ENCODE peak calls at places on chromosomes 4 and X, in seven cellular contexts. N is mucosa of descending colon; S is HEK293T; V is immature natural killer cell; Q is A549; Z is activated CD4-positive, CD25-positive, alpha-beta regulatory T cell treated with anti-CD3 and anti-CD28 coated beads, Interleukin-2, amount 50 U/mL, for 72 hours; M is SHP77. X is an unnamed sample.

GRCh38 chr4:25674386-25674785 is 18.7 kb downstream of the SLC34A2 start:
- DNase-seq in N (no peak), S (no peak), V (no peak), Q (no peak), Z (no peak), M (no peak), X (no peak)

GRCh38 chr4:10055871-10056270 is 34.6 kb upstream of the SLC2A9 start:
- DNase-seq in N (no peak), S (no peak), V (no peak), Q (no peak), Z (no peak), M (no peak), X (no peak)

GRCh38 chr4:170007113-170007512 is 19.1 kb downstream of the MFAP3L start:
- DNase-seq in N (no peak), S (no peak), V (no peak), Q (no peak), Z (no peak), M (no peak), X (no peak)

GRCh38 chr4:7183161-7183560 is 9.2 kb upstream of the SORCS2 start:
- DNase-seq in N (no peak), S (no peak), V (peak), Q (no peak), Z (peak), M (no peak), X (no peak)

GRCh38 chr4:42906906-42907774 is 14.6 kb downstream of the GRXCR1 start:
- DNase-seq in N (peak), S (no peak), V (no peak), Q (no peak), Z (no peak), M (peak), X (peak)

GRCh38 chr4:165684177-165684870 is 188.7 kb upstream of the TLL1 start:
- DNase-seq in N (no peak), S (no peak), V (no peak), Q (no peak), Z (no peak), M (no peak), X (no peak)

GRCh38 chr4:161714022-161714751 is 449.6 kb downstream of the FSTL5 start:
- DNase-seq in N (no peak), S (no peak), V (no peak), Q (no peak), Z (no peak), M (peak), X (no peak)

GRCh38 chrX:112058255-112058654 is 24.3 kb downstream of the TRPC5 start:
- DNase-seq in N (no peak), S (no peak), V (no peak), Q (no peak), Z (no peak), M (no peak), X (no peak)

GRCh38 chrX:7815166-7815565 is 27.8 kb upstream of the VCX start:
- DNase-seq in N (no peak), S (no peak), V (no peak), Q (no peak), Z (no peak), M (no peak), X (no peak)

GRCh38 chr4:76298227-76298626 is 8.3 kb upstream of the STBD1 start:
- DNase-seq in N (no peak), S (no peak), V (no peak), Q (no peak), Z (no peak), M (no peak), X (no peak)

GRCh38 chrX:40459576-40460158 is 121.1 kb upstream of the ATP6AP2 start:
- DNase-seq in N (no peak), S (no peak), V (no peak), Q (no peak), Z (no peak), M (no peak), X (no peak)

GRCh38 chr4:52904421-52904820 is 42.3 kb downstream of the RASL11B start:
- DNase-seq in N (no peak), S (no peak), V (no peak), Q (no peak), Z (no peak), M (no peak), X (no peak)

GRCh38 chr4:122364700-122365404 is 14.0 kb upstream of the ADAD1 start:
- DNase-seq in N (peak), S (no peak), V (no peak), Q (no peak), Z (no peak), M (peak), X (no peak)

GRCh38 chr4:139950568-139950967 is 203.4 kb downstream of the MAML3 start:
- DNase-seq in N (no peak), S (no peak), V (peak), Q (no peak), Z (no peak), M (no peak), X (no peak)

GRCh38 chr4:109803924-109804571 is 2.2 kb upstream of the CFI start:
- DNase-seq in N (no peak), S (peak), V (no peak), Q (peak), Z (no peak), M (no peak), X (no peak)

GRCh38 chr4:2378408-2378807 is 40.0 kb downstream of the ZFYVE28 start:
- DNase-seq in N (no peak), S (no peak), V (no peak), Q (no peak), Z (no peak), M (no peak), X (no peak)

GRCh38 chr4:52611030-52611555 is 48.0 kb downstream of the USP46 start:
- DNase-seq in N (no peak), S (no peak), V (no peak), Q (no peak), Z (no peak), M (no peak), X (no peak)

GRCh38 chr4:174214102-174214878 is 69.2 kb downstream of the FBXO8 start:
- DNase-seq in N (peak), S (no peak), V (no peak), Q (no peak), Z (no peak), M (no peak), X (no peak)

GRCh38 chr4:30720021-30720655 is at the start of gene PCDH7:
- DNase-seq in N (peak), S (peak), V (no peak), Q (peak), Z (no peak), M (no peak), X (no peak)

GRCh38 chr4:26953770-26954423 is 93.3 kb downstream of the STIM2 start:
- DNase-seq in N (no peak), S (no peak), V (no peak), Q (no peak), Z (no peak), M (no peak), X (no peak)

GRCh38 chrX:32530802-32531403 is 680.4 kb downstream of the DMD start:
- DNase-seq in N (no peak), S (peak), V (peak), Q (no peak), Z (no peak), M (peak), X (peak)

GRCh38 chr4:140004580-140005314 is 149.2 kb downstream of the MAML3 start:
- DNase-seq in N (no peak), S (no peak), V (no peak), Q (no peak), Z (no peak), M (no peak), X (no peak)

GRCh38 chr4:791201-791865 is 34.6 kb downstream of the CPLX1 start:
- DNase-seq in N (no peak), S (no peak), V (no peak), Q (no peak), Z (no peak), M (no peak), X (no peak)

GRCh38 chrX:150198776-150199175 is 164.3 kb upstream of the MAMLD1 start:
- DNase-seq in N (no peak), S (no peak), V (no peak), Q (no peak), Z (no peak), M (no peak), X (no peak)

GRCh38 chrX:111254896-111255693 is 15.2 kb downstream of the CAPN6 start:
- DNase-seq in N (no peak), S (no peak), V (no peak), Q (no peak), Z (no peak), M (no peak), X (no peak)

X was measured in NCI-H774.